ENCODE peak calls at places on chromosomes 12 and 14, in nine cellular contexts. F, R, U, P, O, V, C, Q and N are unnamed samples.

GRCh38 chr12:23795494-23795893 is 154.0 kb downstream of the SOX5 start:
- DNase-seq in O (no peak), V (no peak), C (no peak), F (no peak), R (no peak), P (no peak), Q (no peak), U (no peak), N (no peak)

GRCh38 chr14:79281244-79282199 is 929.8 kb downstream of the DIO2 start:
- DNase-seq in C (no peak), U (no peak), V (no peak), P (no peak), Q (no peak), O (no peak), F (no peak), R (no peak), N (no peak)

GRCh38 chr12:129772463-129773169 is 131.2 kb downstream of the TMEM132D start:
- DNase-seq in P (no peak), C (no peak), Q (no peak), F (no peak), V (no peak), O (peak; percentile 47), U (no peak), R (peak; percentile 70), N (no peak)

GRCh38 chr12:85877459-85877858 is 3.4 kb downstream of the NTS start:
- DNase-seq in U (no peak), F (no peak), C (no peak), V (no peak), Q (no peak), O (no peak), P (no peak), R (no peak), N (no peak)

GRCh38 chr12:75364918-75365317 is 26.0 kb upstream of the GLIPR1L2 start:
- DNase-seq in V (no peak), U (peak; percentile 42), R (no peak), C (no peak), P (no peak), O (peak; percentile 33), Q (no peak), F (no peak), N (no peak)

GRCh38 chr12:64665506-64665905 is 55.2 kb downstream of the RASSF3 start:
- DNase-seq in C (no peak), P (no peak), R (peak; percentile 61), Q (no peak), O (no peak), V (peak; percentile 56), F (peak; percentile 73), U (no peak), N (no peak)

GRCh38 chr14:92744198-92744597 is 4.2 kb downstream of the LGMN start:
- DNase-seq in Q (no peak), C (no peak), V (no peak), U (no peak), F (no peak), O (no peak), P (no peak), R (no peak), N (no peak)

GRCh38 chr12:131456301-131457027 is 254.4 kb upstream of the SFSWAP start:
- DNase-seq in F (no peak), C (no peak), R (peak; percentile 24), P (no peak), O (no peak), V (no peak), U (no peak), Q (no peak), N (no peak)

GRCh38 chr14:59363545-59364226 is 101.5 kb downstream of the GPR135 start:
- DNase-seq in O (peak; percentile 55), P (no peak), C (peak; percentile 73), F (no peak), U (no peak), V (no peak), R (no peak), Q (no peak), N (no peak)

GRCh38 chr12:57545809-57546437 is 1.1 kb downstream of the DCTN2 start:
- DNase-seq in P (no peak), F (no peak), U (no peak), Q (no peak), O (no peak), V (peak; percentile 30), C (peak; percentile 50), R (no peak), N (no peak)

GRCh38 chr12:78568326-78569020 is 296.1 kb upstream of the SYT1 start:
- DNase-seq in V (no peak), Q (no peak), F (no peak), R (no peak), C (no peak), U (no peak), O (no peak), P (no peak), N (no peak)

GRCh38 chr12:126856958-126857357 is 1410.0 kb upstream of the TMEM132C start:
- DNase-seq in R (no peak), C (no peak), U (no peak), Q (no peak), P (no peak), V (no peak), O (no peak), F (no peak), N (no peak)

GRCh38 chr12:117412465-117413190 is 51.2 kb upstream of the NOS1 start:
- DNase-seq in O (no peak), C (no peak), V (no peak), Q (no peak), F (no peak), R (no peak), U (no peak), P (no peak), N (no peak)

GRCh38 chr14:28488658-28489057 is 277.9 kb upstream of the FOXG1 start:
- DNase-seq in V (no peak), R (no peak), Q (no peak), O (peak; percentile 52), P (no peak), F (no peak), C (no peak), U (no peak), N (no peak)

GRCh38 chr14:76967788-76968187 is 60.7 kb downstream of the IRF2BPL start:
- DNase-seq in R (no peak), V (no peak), F (no peak), U (no peak), Q (no peak), C (no peak), P (no peak), O (no peak), N (no peak)

GRCh38 chr14:103538291-103539055 is 9.5 kb downstream of the TRMT61A start:
- DNase-seq in V (no peak), C (no peak), R (no peak), U (no peak), P (no peak), F (no peak), O (no peak), Q (no peak), N (no peak)

GRCh38 chr12:54370218-54370730 is 6.0 kb upstream of the GPR84 start:
- DNase-seq in O (peak; percentile 80), U (no peak), C (no peak), F (no peak), R (peak; percentile 94), P (peak; percentile 87), Q (no peak), V (peak; percentile 79), N (no peak)

GRCh38 chr12:45122776-45123380 is 72.0 kb upstream of the DBX2 start:
- DNase-seq in O (peak; percentile 50), V (no peak), U (peak; percentile 36), F (no peak), R (no peak), Q (no peak), P (no peak), C (no peak), N (no peak)
- TF ChIP-seq CTCF in O (peak; percentile 49), V (no peak), U (peak; percentile 54), F (no peak), R (peak; percentile 77), Q (no peak), P (peak; percentile 64), C (peak; percentile 71), N (no peak)

DNA sequence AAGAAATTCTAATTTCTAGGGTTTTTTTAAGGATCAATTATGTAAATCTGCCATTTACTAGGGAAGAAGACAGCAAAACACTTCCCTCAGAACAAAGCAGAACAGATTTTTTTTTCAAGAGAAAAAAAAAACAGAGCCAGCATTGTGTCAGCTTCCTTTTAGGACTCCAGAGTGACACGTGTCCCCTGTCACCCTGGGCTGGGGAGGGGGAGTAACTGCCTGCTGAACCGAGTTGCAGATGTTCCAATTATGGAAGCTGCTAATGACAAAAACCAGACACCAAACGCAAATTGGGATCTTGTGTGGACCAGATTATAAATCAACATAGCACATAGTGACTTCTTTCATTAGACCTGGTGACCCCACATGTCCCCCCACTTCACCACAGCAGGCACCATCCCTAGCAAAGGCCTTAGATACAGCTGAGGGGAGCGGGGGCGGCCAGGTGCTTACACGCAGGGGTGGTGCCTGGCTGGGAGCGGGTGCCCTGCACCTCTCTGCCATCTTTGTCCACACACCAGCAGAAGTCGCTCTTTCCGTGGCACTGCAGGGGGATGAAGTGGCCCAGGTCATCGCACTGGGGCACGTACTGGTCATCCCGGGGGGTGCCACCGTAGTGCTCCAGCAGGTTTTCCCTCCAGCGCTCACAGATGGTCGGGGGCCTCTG is 25.4 kb downstream of the RTRAF start:
- DNase-seq in R (no peak), C (no peak), O (no peak), F (no peak), P (peak; percentile 29), Q (no peak), U (no peak), V (no peak), N (no peak)
- TF ChIP-seq CTCF in R (no peak), C (no peak), O (no peak), F (no peak), P (no peak), Q (no peak), U (no peak), V (no peak), N (no peak)

DNA sequence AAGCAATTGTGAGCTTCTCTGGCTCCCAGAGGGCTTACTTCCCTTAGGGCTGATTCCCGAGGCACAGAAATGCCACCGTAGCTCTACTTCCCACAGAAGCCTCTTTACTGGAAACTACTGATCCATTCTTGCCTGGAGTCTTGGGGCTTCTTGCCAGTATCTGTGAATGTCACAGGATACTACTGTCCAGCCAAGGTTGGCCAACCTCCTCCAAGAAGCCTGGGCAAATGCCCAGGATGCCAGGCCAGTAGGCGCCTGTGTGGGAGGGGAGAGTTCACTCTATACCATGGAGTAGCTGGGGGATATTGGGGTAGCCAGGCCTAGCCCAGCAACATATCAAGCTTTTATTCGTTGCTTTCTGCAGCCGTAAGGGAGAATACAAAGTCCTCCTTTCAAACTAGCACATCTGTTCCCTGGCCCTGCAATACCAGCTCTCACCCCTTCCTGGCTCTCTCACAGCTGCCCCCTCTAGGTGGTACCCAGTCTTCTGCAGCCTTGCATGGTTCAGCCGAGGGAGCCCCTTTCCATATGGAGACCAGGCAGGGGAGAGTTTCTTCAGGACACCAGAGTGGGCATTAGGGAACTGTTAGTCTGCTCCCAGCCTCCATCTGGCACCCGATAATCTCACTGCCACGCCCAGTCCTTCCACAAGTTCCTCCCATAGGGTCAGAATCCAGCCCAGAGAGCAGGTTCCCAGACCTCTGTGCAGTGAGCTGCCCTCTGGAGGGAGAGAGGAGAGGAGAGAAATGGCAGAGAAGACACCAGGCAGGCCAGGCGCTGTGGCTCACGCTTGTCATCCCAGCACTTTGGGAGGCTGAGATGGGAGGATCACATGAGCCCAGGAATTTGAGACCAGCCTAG is 24.3 kb upstream of the PLEK2 start:
- DNase-seq in F (no peak), U (no peak), O (no peak), C (no peak), V (no peak), P (no peak), Q (no peak), R (peak; percentile 62), N (no peak)
- TF ChIP-seq CTCF in F (no peak), U (no peak), O (no peak), C (no peak), V (no peak), P (no peak), Q (no peak), R (peak; percentile 50), N (no peak)

GRCh38 chr12:50175716-50176026 is 8.5 kb upstream of the CERS5 start:
- DNase-seq in P (no peak), Q (no peak), C (no peak), F (no peak), R (no peak), O (no peak), U (no peak), V (no peak), N (no peak)
- TF ChIP-seq CTCF in P (peak; percentile 5), Q (no peak), C (no peak), F (peak; percentile 70), R (no peak), O (no peak), U (no peak), V (no peak), N (no peak)